ENCODE peak calls at places on chromosome 22, in nine cellular contexts. Y is HT-29; M is H54; A is NCI-H460; V is activated CD4-positive, alpha-beta T cell treated with anti-CD3 and anti-CD28 coated beads, Interleukin-2, amount 50 U/mL, for 48 hours; R is CD4-positive, alpha-beta T cell; S is GM06990; Q is iris pigment epithelial cell; F is CD8-positive, alpha-beta memory T cell. W is an unnamed sample.

GRCh38 chr22:50260801-50261614 is 475 bp downstream of the MAPK12 start:
- DNase-seq in M (no peak), V (peak), Y (no peak), F (no peak), Q (peak), A (no peak), R (no peak), S (peak), W (peak)

GRCh38 chr22:48333323-48333763 is 1494.3 kb downstream of the BRD1 start:
- DNase-seq in M (no peak), F (no peak), Q (no peak), Y (no peak), V (no peak), R (no peak), A (no peak), S (no peak), W (peak)

GRCh38 chr22:39097098-39098020 is at the start of gene APOBEC3H:
- DNase-seq in R (no peak), V (peak), Q (peak), Y (no peak), M (no peak), S (peak), A (no peak), F (no peak), W (peak)

GRCh38 chr22:24086310-24086709 is 75.2 kb downstream of the CABIN1 start:
- DNase-seq in R (no peak), Q (no peak), F (no peak), M (no peak), V (no peak), Y (no peak), S (no peak), A (no peak), W (no peak)

GRCh38 chr22:45548991-45549736 is 46.5 kb downstream of the FBLN1 start:
- DNase-seq in Q (peak), A (peak), V (no peak), Y (peak), S (no peak), F (no peak), R (no peak), M (peak), W (peak)

GRCh38 chr22:37020192-37020479 is 594 bp downstream of the MPST start:
- DNase-seq in S (no peak), Y (no peak), M (peak), A (no peak), Q (peak), R (no peak), V (no peak), F (no peak), W (no peak)

GRCh38 chr22:26485991-26486390 is 2.3 kb downstream of the SRRD start:
- DNase-seq in A (no peak), Y (no peak), F (no peak), M (no peak), V (no peak), R (no peak), Q (no peak), S (no peak), W (no peak)

GRCh38 chr22:24190159-24190540 is 8.9 kb downstream of the SUSD2 start:
- DNase-seq in V (no peak), F (no peak), A (no peak), Y (no peak), M (no peak), R (no peak), Q (no peak), S (no peak), W (no peak)

GRCh38 chr22:25282346-25282670 is 62.9 kb downstream of the CRYBB2 start:
- DNase-seq in M (no peak), Q (no peak), V (no peak), F (no peak), A (no peak), R (no peak), Y (no peak), S (no peak), W (peak)

GRCh38 chr22:37849089-37849751 is at the start of gene EIF3L:
- DNase-seq in V (peak), A (peak), Q (peak), R (peak), S (peak), F (peak), M (peak), Y (peak), W (peak)

GRCh38 chr22:40010752-40011145 is 16.0 kb downstream of the FAM83F start:
- DNase-seq in S (no peak), R (no peak), V (no peak), F (no peak), Q (no peak), Y (no peak), M (no peak), A (no peak), W (no peak)

GRCh38 chr22:33888821-33889220 is 31.5 kb downstream of the LARGE1 start:
- DNase-seq in M (no peak), Y (no peak), S (no peak), A (no peak), R (no peak), V (no peak), F (no peak), Q (no peak), W (no peak)

GRCh38 chr22:20630873-20631617 is 123.6 kb downstream of the MED15 start:
- DNase-seq in Q (no peak), A (no peak), F (no peak), R (no peak), M (no peak), S (no peak), V (no peak), Y (no peak), W (no peak)

GRCh38 chr22:19057999-19058491 is 64.2 kb downstream of the DGCR2 start:
- DNase-seq in A (no peak), M (no peak), Q (no peak), Y (no peak), V (no peak), F (no peak), S (no peak), R (no peak), W (peak)

GRCh38 chr22:48871176-48871840 is 956.4 kb downstream of the BRD1 start:
- DNase-seq in A (no peak), S (no peak), R (no peak), V (no peak), F (no peak), Y (no peak), M (no peak), Q (no peak), W (peak)

GRCh38 chr22:33841281-33842005 is 78.8 kb downstream of the LARGE1 start:
- DNase-seq in Y (no peak), F (no peak), A (no peak), V (no peak), R (no peak), M (no peak), Q (no peak), S (no peak), W (no peak)

GRCh38 chr22:46971141-46971775 is 208.8 kb downstream of the TBC1D22A start:
- DNase-seq in Y (no peak), R (no peak), V (no peak), S (no peak), M (no peak), Q (peak), F (no peak), A (no peak), W (no peak)

GRCh38 chr22:48630444-48630777 is 1197.3 kb downstream of the BRD1 start:
- DNase-seq in M (no peak), R (no peak), Y (no peak), Q (no peak), F (no peak), A (no peak), V (no peak), S (no peak), W (no peak)

GRCh38 chr22:50016308-50016987 is 3.9 kb upstream of the IL17REL start:
- DNase-seq in M (no peak), Q (no peak), F (no peak), A (no peak), S (no peak), Y (no peak), R (no peak), V (no peak), W (peak)

GRCh38 chr22:20656902-20657836 is 116.7 kb upstream of the SERPIND1 start:
- DNase-seq in M (no peak), Q (no peak), V (no peak), F (no peak), A (no peak), S (no peak), R (no peak), Y (peak), W (no peak)

GRCh38 chr22:32533265-32534068 is 58.9 kb downstream of the FBXO7 start:
- DNase-seq in R (no peak), S (no peak), F (no peak), V (no peak), M (no peak), Y (no peak), A (no peak), Q (no peak), W (no peak)

GRCh38 chr22:42544686-42545085 is 9.1 kb upstream of the SERHL2 start:
- DNase-seq in Y (no peak), R (no peak), V (no peak), A (no peak), Q (peak), S (no peak), F (no peak), M (no peak), W (peak)

GRCh38 chr22:22941831-22942510 is 54.4 kb downstream of the IGLL5 start:
- DNase-seq in Y (no peak), S (no peak), F (no peak), A (no peak), V (no peak), R (no peak), Q (no peak), M (no peak), W (peak)

GRCh38 chr22:41963453-41964105 is 5.7 kb upstream of the SEPTIN3 start:
- DNase-seq in R (no peak), F (no peak), Y (no peak), Q (peak), S (no peak), M (no peak), V (no peak), A (no peak), W (no peak)

GRCh38 chr22:42397332-42398246 is 34.6 kb downstream of the NFAM1 start:
- DNase-seq in M (no peak), F (no peak), A (no peak), V (no peak), Y (no peak), R (no peak), Q (no peak), S (peak), W (no peak)

W was measured in H7.